ENCODE peak calls at places on chromosome X, in four cellular contexts. T is activated naive CD4-positive, alpha-beta T cell treated with anti-CD3 and anti-CD28 coated beads, Interleukin-2, amount 50 U/mL, for 72 hours; H is stimulated activated CD4-positive, alpha-beta T cell treated with anti-CD3 and anti-CD28 coated beads, Interleukin-2, amount 100 ng/mL, for 24 hours; W is heart left ventricle. B is an unnamed sample.

GRCh38 chrX:49172280-49172780 is 632 bp downstream of the PLP2 start:
- DNase-seq in T (peak), H (peak), W (peak), B (no peak)

GRCh38 chrX:27132851-27133250 is 330.3 kb downstream of the PPP4R3C start:
- DNase-seq in T (no peak), H (no peak), W (no peak), B (no peak)

GRCh38 chrX:39491548-39492297 is 606.0 kb downstream of the BCOR start:
- DNase-seq in T (peak), H (peak), W (no peak), B (no peak)

GRCh38 chrX:7145454-7145853 is 2.1 kb upstream of the STS start:
- DNase-seq in T (no peak), H (no peak), W (no peak), B (no peak)

GRCh38 chrX:65407157-65407626 is 127.4 kb downstream of the LAS1L start:
- DNase-seq in T (peak), H (peak), W (no peak), B (no peak)

GRCh38 chrX:12894074-12894691 is 12.2 kb upstream of the TLR8 start:
- DNase-seq in T (peak), H (peak), W (peak), B (no peak)

GRCh38 chrX:15911729-15912550 is 57.3 kb upstream of the AP1S2 start:
- DNase-seq in T (no peak), H (no peak), W (no peak), B (no peak)

GRCh38 chrX:24347871-24348270 is 12.6 kb upstream of the SUPT20HL1 start:
- DNase-seq in T (no peak), H (no peak), W (no peak), B (no peak)

GRCh38 chrX:152614786-152615185 is 22.9 kb upstream of the GABRQ start:
- DNase-seq in T (no peak), H (no peak), W (no peak), B (no peak)

GRCh38 chrX:18951032-18951431 is 32.9 kb downstream of the PHKA2 start:
- DNase-seq in T (no peak), H (no peak), W (no peak), B (no peak)

GRCh38 chrX:47574609-47575325 is 7.5 kb upstream of the TIMP1 start:
- DNase-seq in T (no peak), H (no peak), W (no peak), B (no peak)

GRCh38 chrX:22081475-22082092 is 49.5 kb downstream of the PHEX start:
- DNase-seq in T (peak), H (peak), W (peak), B (peak)

GRCh38 chrX:8668797-8669196 is 63.1 kb downstream of the ANOS1 start:
- DNase-seq in T (no peak), H (no peak), W (no peak), B (no peak)

GRCh38 chrX:115047181-115047580 is 29.8 kb upstream of the IL13RA2 start:
- DNase-seq in T (no peak), H (no peak), W (no peak), B (no peak)

B was measured in NCI-H524 treated with DMSO at 0.1 percent for 48 hours.